ENCODE peak calls at places on chromosomes 2 and 18, in ten cellular contexts. X is adrenal gland; L is IMR-90; J is uterus; N is HCT116; B is CD8-positive, alpha-beta T cell; V is heart right ventricle; A is cardiac muscle cell; O is BJ; G is tibial artery. F is an unnamed sample. For H3K36me3, the result is how much of the 10 kb centered on the place peaks cover.

GRCh38 chr2:199136241-199136640 is 321.5 kb downstream of the SATB2 start:
- DNase-seq in X (no peak), L (peak), J (no peak), N (no peak), B (no peak), V (no peak), A (no peak), O (no peak), G (no peak), F (no peak)

GRCh38 chr2:170505631-170506270 is 209.4 kb upstream of the SP5 start:
- DNase-seq in X (peak), L (no peak), J (peak), N (no peak), B (no peak), V (peak), A (no peak), O (no peak), G (peak), F (peak)

GRCh38 chr2:12397861-12398260 is 318.9 kb upstream of the TRIB2 start:
- DNase-seq in X (no peak), L (no peak), J (no peak), N (no peak), B (no peak), V (peak), A (peak), O (no peak), G (no peak), F (no peak)

GRCh38 chr2:197453914-197454398 is 604 bp downstream of the COQ10B start:
- DNase-seq in X (peak), L (peak), J (peak), N (peak), B (no peak), V (no peak), A (peak), O (peak), G (peak), F (no peak)

GRCh38 chr2:229221641-229222040 is 49.4 kb downstream of the PID1 start:
- DNase-seq in X (no peak), L (no peak), J (no peak), N (no peak), B (no peak), V (no peak), A (no peak), O (no peak), G (no peak), F (no peak)

GRCh38 chr2:133171396-133172004 is 396.8 kb downstream of the NCKAP5 start:
- DNase-seq in X (no peak), L (peak), J (no peak), N (peak), B (no peak), V (peak), A (peak), O (peak), G (no peak), F (no peak)

GRCh38 chr2:24365051-24365450 is 4.7 kb upstream of the ITSN2 start:
- DNase-seq in X (peak), L (no peak), J (peak), N (no peak), B (no peak), V (peak), A (no peak), O (no peak), G (peak), F (peak)

GRCh38 chr2:67463810-67464209 is 66.7 kb downstream of the ETAA1 start:
- DNase-seq in X (no peak), L (peak), J (no peak), N (peak), B (no peak), V (no peak), A (no peak), O (no peak), G (no peak), F (no peak)

GRCh38 chr2:43149482-43150107 is 76.8 kb downstream of the ZFP36L2 start:
- DNase-seq in X (no peak), L (no peak), J (no peak), N (no peak), B (no peak), V (no peak), A (no peak), O (no peak), G (no peak), F (no peak)

GRCh38 chr18:9855686-9856085 is 30.1 kb upstream of the TXNDC2 start:
- DNase-seq in X (peak), L (no peak), J (no peak), N (no peak), B (no peak), V (no peak), A (no peak), O (no peak), G (no peak), F (no peak)

GRCh38 chr2:95347681-95348608 is 50.8 kb downstream of the KCNIP3 start:
- DNase-seq in X (peak), L (no peak), J (peak), N (no peak), B (no peak), V (no peak), A (no peak), O (no peak), G (peak), F (peak)

GRCh38 chr2:111694690-111695089 is 189.3 kb downstream of the ANAPC1 start:
- DNase-seq in X (peak), L (peak), J (no peak), N (no peak), B (no peak), V (no peak), A (no peak), O (peak), G (peak), F (no peak)

GRCh38 chr2:75053484-75054112 is 95.2 kb downstream of the POLE4 start:
- DNase-seq in X (peak), L (peak), J (no peak), N (peak), B (no peak), V (no peak), A (peak), O (no peak), G (no peak), F (no peak)

GRCh38 chr2:136407113-136407951 is 289.4 kb upstream of the CXCR4 start:
- DNase-seq in X (no peak), L (no peak), J (no peak), N (no peak), B (no peak), V (no peak), A (no peak), O (no peak), G (no peak), F (no peak)

GRCh38 chr18:76388261-76388660 is 106.8 kb downstream of the ZNF516 start:
- DNase-seq in X (no peak), L (no peak), J (no peak), N (no peak), B (no peak), V (no peak), A (no peak), O (no peak), G (peak), F (no peak)

GRCh38 chr2:175156534-175156933 is 11.5 kb downstream of the ATF2 start:
- DNase-seq in X (no peak), L (no peak), J (no peak), N (no peak), B (no peak), V (peak), A (no peak), O (no peak), G (no peak), F (no peak)

GRCh38 chr18:23337599-23338444 is 115.3 kb upstream of the RIOK3 start:
- DNase-seq in X (no peak), L (peak), J (no peak), N (peak), B (no peak), V (no peak), A (no peak), O (no peak), G (no peak), F (no peak)

GRCh38 chr2:205139822-205140612 is 542.3 kb upstream of the NRP2 start:
- DNase-seq in X (peak), L (no peak), J (peak), N (no peak), B (no peak), V (peak), A (peak), O (no peak), G (no peak), F (peak)

GRCh38 chr2:68831688-68832087 is 39.5 kb downstream of the BMP10 start:
- DNase-seq in X (no peak), L (peak), J (no peak), N (no peak), B (no peak), V (no peak), A (no peak), O (no peak), G (no peak), F (no peak)

GRCh38 chr2:133139847-133140533 is 428.3 kb downstream of the NCKAP5 start:
- DNase-seq in X (no peak), L (peak), J (no peak), N (no peak), B (no peak), V (no peak), A (no peak), O (no peak), G (no peak), F (no peak)

GRCh38 chr2:190283783-190284182 is 35.8 kb downstream of the HIBCH start:
- DNase-seq in X (no peak), L (peak), J (no peak), N (no peak), B (no peak), V (no peak), A (no peak), O (no peak), G (no peak), F (no peak)

GRCh38 chr18:56789004-56789888 is 138.1 kb downstream of the WDR7 start:
- DNase-seq in X (peak), L (peak), J (no peak), N (peak), B (no peak), V (peak), A (peak), O (no peak), G (no peak), F (no peak)

GRCh38 chr2:159030674-159031380 is 62.4 kb downstream of the TANC1 start:
- DNase-seq in X (peak), L (peak), J (peak), N (peak), B (no peak), V (peak), A (peak), O (no peak), G (peak), F (peak)

GRCh38 chr2:63742592-63742991 is 99.1 kb upstream of the UGP2 start:
- DNase-seq in X (no peak), L (no peak), J (no peak), N (no peak), B (no peak), V (no peak), A (no peak), O (no peak), G (no peak), F (no peak)

GRCh38 chr2:201931955-201932354 is 101.7 kb upstream of the FZD7 start:
- DNase-seq in X (no peak), L (peak), J (no peak), N (no peak), B (no peak), V (no peak), A (no peak), O (peak), G (no peak), F (no peak)

GRCh38 chr18:50201476-50201875 is 6.5 kb upstream of the MYO5B start:
- DNase-seq in X (no peak), L (no peak), J (no peak), N (no peak), B (no peak), V (no peak), A (no peak), O (no peak), G (no peak), F (no peak)

GRCh38 chr2:183035298-183035953 is 2.8 kb downstream of the NCKAP1 start:
- DNase-seq in X (no peak), L (peak), J (no peak), N (no peak), B (no peak), V (no peak), A (no peak), O (peak), G (no peak), F (no peak)

GRCh38 chr2:136117909-136118818 is at the start of gene CXCR4:
- DNase-seq in X (peak), L (peak), J (no peak), N (peak), B (peak), V (peak), A (peak), O (no peak), G (peak), F (peak)

GRCh38 chr2:156079845-156080244 is 252.7 kb downstream of the NR4A2 start:
- DNase-seq in X (no peak), L (no peak), J (no peak), N (no peak), B (no peak), V (no peak), A (no peak), O (no peak), G (no peak), F (no peak)

GRCh38 chr2:223528036-223528435 is 74.1 kb downstream of the SCG2 start:
- DNase-seq in X (no peak), L (peak), J (no peak), N (no peak), B (no peak), V (no peak), A (no peak), O (peak), G (no peak), F (no peak)

GRCh38 chr2:19784456-19784855 is 117.3 kb downstream of the TTC32 start:
- DNase-seq in X (no peak), L (no peak), J (no peak), N (no peak), B (no peak), V (no peak), A (no peak), O (no peak), G (no peak), F (no peak)

GRCh38 chr2:196440413-196440812 is 199.1 kb upstream of the CCDC150 start:
- DNase-seq in X (no peak), L (no peak), J (no peak), N (no peak), B (no peak), V (no peak), A (no peak), O (no peak), G (no peak), F (no peak)

GRCh38 chr2:37610638-37611289 is 60.7 kb downstream of the CDC42EP3 start:
- DNase-seq in X (no peak), L (no peak), J (peak), N (no peak), B (no peak), V (no peak), A (no peak), O (peak), G (no peak), F (no peak)

GRCh38 chr2:26701596-26701995 is 9.1 kb downstream of the KCNK3 start:
- DNase-seq in X (no peak), L (no peak), J (no peak), N (no peak), B (no peak), V (no peak), A (no peak), O (no peak), G (no peak), F (no peak)

GRCh38 chr2:97911922-97912575 is 83.7 kb downstream of the TMEM131 start:
- DNase-seq in X (no peak), L (no peak), J (no peak), N (no peak), B (no peak), V (no peak), A (no peak), O (no peak), G (no peak), F (no peak)

GRCh38 chr2:6827516-6828298 is 38.0 kb downstream of the CMPK2 start:
- DNase-seq in X (no peak), L (peak), J (no peak), N (no peak), B (no peak), V (no peak), A (no peak), O (peak), G (no peak), F (no peak)

GRCh38 chr2:4047961-4048891 is 344.9 kb downstream of the DCDC2C start:
- DNase-seq in X (no peak), L (no peak), J (no peak), N (no peak), B (no peak), V (no peak), A (no peak), O (no peak), G (no peak), F (no peak)

GRCh38 chr2:191009541-191010374 is 4.2 kb downstream of the STAT1 start:
- DNase-seq in X (no peak), L (peak), J (no peak), N (no peak), B (no peak), V (no peak), A (no peak), O (no peak), G (no peak), F (no peak)

GRCh38 chr2:238449909-238450417 is 23.2 kb downstream of the ASB1 start:
- DNase-seq in X (peak), L (peak), J (peak), N (no peak), B (no peak), V (peak), A (no peak), O (no peak), G (peak), F (no peak)
- H3K36me3 ChIP-seq in X (under half), L (half or more), J (under half), N (under half), B (half or more), V (half or more), A (under half), O (under half), G (half or more), F (under half)

GRCh38 chr2:119292226-119292625 is 68.6 kb downstream of the STEAP3 start:
- DNase-seq in X (peak), L (peak), J (no peak), N (no peak), B (no peak), V (no peak), A (no peak), O (no peak), G (no peak), F (no peak)
- TF ChIP-seq CTCF in X (peak), L (peak), J (no peak), N (no peak), B (no peak), V (no peak), A (peak), O (peak), G (no peak), F (no peak)

DNA sequence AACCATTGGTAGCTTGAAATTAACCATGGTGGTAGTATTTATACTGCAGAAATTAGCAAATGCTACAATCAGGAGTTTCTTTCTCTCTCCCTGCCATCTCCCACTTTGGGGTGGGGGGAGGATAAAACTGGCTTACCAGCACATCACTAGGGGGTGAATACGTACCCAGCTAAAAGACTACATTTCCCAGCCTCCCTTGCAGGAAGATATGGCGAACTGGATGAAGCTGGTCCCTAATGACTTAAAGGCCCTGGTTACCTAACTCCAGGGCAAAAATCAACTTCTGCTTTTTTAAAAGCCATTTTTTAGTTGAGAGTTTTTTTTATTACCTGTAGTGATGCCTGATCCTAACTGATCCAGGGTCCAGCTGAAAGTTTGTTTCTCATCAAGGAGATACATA is 70.3 kb upstream of the RAB12 start:
- DNase-seq in X (no peak), L (no peak), J (no peak), N (no peak), B (no peak), V (no peak), A (no peak), O (no peak), G (no peak), F (no peak)
- H3K36me3 ChIP-seq in X (under half), L (under half), J (under half), N (under half), B (under half), V (under half), A (under half), O (under half), G (under half), F (under half)

GRCh38 chr18:33020877-33021276 is 248.1 kb upstream of the KLHL14 start:
- DNase-seq in X (no peak), L (no peak), J (no peak), N (no peak), B (no peak), V (no peak), A (no peak), O (no peak), G (no peak), F (no peak)

DNA sequence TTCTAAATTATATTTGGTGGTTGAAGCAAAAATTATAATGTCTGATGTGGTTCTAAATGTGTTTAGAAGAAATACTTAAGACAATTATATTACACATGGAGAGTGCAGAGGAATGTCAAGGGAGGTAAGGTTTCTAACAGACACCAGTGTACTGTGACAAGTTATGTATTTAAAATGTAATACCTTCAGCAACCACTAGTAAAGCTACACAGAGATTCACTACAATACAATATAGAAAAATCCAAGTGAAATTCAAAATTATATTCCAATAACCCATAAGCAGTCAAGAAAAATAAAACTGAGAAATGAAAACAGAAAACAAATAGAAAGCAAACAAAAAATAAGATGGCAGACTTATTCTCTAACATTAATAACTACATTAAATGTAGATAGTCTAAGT is 249.5 kb upstream of the KLHL14 start:
- DNase-seq in X (no peak), L (no peak), J (no peak), N (no peak), B (no peak), V (no peak), A (no peak), O (no peak), G (no peak), F (no peak)
- TF ChIP-seq CTCF in X (no peak), L (no peak), J (no peak), N (no peak), B (no peak), V (no peak), A (no peak), O (no peak), G (no peak), F (no peak)

GRCh38 chr18:31857516-31858106 is 85.3 kb downstream of the TRAPPC8 start:
- DNase-seq in X (no peak), L (no peak), J (no peak), N (no peak), B (no peak), V (no peak), A (no peak), O (no peak), G (no peak), F (no peak)

GRCh38 chr18:31860488-31860887 is 82.4 kb downstream of the TRAPPC8 start:
- DNase-seq in X (no peak), L (no peak), J (no peak), N (no peak), B (no peak), V (no peak), A (no peak), O (no peak), G (no peak), F (no peak)

GRCh38 chr18:31863103-31863502 is 79.8 kb downstream of the TRAPPC8 start:
- DNase-seq in X (no peak), L (no peak), J (no peak), N (no peak), B (no peak), V (no peak), A (no peak), O (no peak), G (no peak), F (no peak)
- H3K36me3 ChIP-seq in X (under half), L (under half), J (under half), N (under half), B (under half), V (half or more), A (under half), O (under half), G (under half), F (under half)

F was measured in ovary.